ENCODE peak calls at places on chromosome 16, in five cellular contexts. I is heart right ventricle, Q is bronchial epithelial cell, X is ascending aorta, H is nephron progenitor cell. E is an unnamed sample.

GRCh38 chr16:1548234-1548633 is 14.8 kb downstream of the TMEM204 start:
- DNase-seq in H (no peak), X (no peak), Q (no peak), I (no peak), E (no peak)

GRCh38 chr16:8376858-8377257 is 213.5 kb downstream of the TMEM114 start:
- DNase-seq in X (no peak), H (no peak), Q (no peak), I (no peak), E (no peak)

GRCh38 chr16:4488486-4488967 is 12.3 kb downstream of the HMOX2 start:
- DNase-seq in H (no peak), X (no peak), I (no peak), Q (no peak), E (no peak)

GRCh38 chr16:74372369-74372768 is 3.7 kb upstream of the NPIPB15 start:
- DNase-seq in I (no peak), X (no peak), H (no peak), Q (no peak), E (no peak)

GRCh38 chr16:30697264-30698138 is 1.5 kb upstream of the SRCAP start:
- DNase-seq in H (no peak), X (no peak), Q (no peak), I (no peak), E (no peak)

GRCh38 chr16:85763616-85764015 is 12.7 kb upstream of the C16orf74 start:
- DNase-seq in X (no peak), H (no peak), Q (no peak), I (no peak), E (no peak)

GRCh38 chr16:77971306-77972131 is 50.8 kb upstream of the CLEC3A start:
- DNase-seq in H (peak; percentile 90), I (peak; percentile 83), Q (peak; percentile 42), X (no peak), E (peak; percentile 45)

GRCh38 chr16:54930034-54930938 is at the start of gene IRX5:
- DNase-seq in H (peak; percentile 82), I (peak; percentile 92), X (peak; percentile 57), Q (peak; percentile 86), E (peak; percentile 94)

GRCh38 chr16:63714876-63715275 is 1407.0 kb downstream of the CDH11 start:
- DNase-seq in I (no peak), X (no peak), H (no peak), Q (no peak), E (no peak)

GRCh38 chr16:68372806-68373205 is 62.0 kb downstream of the PRMT7 start:
- DNase-seq in H (no peak), X (no peak), Q (no peak), I (no peak), E (no peak)

GRCh38 chr16:27080870-27081269 is 14.1 kb downstream of the C16orf82 start:
- DNase-seq in X (no peak), H (no peak), Q (no peak), I (no peak), E (peak; percentile 21)

GRCh38 chr16:35735403-35736251 is 2276.2 kb downstream of the TP53TG3F start:
- DNase-seq in H (no peak), X (no peak), I (no peak), Q (no peak), E (no peak)

GRCh38 chr16:1363501-1364041 is 11.8 kb downstream of the GNPTG start:
- DNase-seq in I (peak; percentile 58), X (no peak), H (peak; percentile 75), Q (peak; percentile 23), E (peak; percentile 5)

GRCh38 chr16:14350081-14350480 is 279.0 kb downstream of the MRTFB start:
- DNase-seq in X (no peak), Q (no peak), H (no peak), I (no peak), E (no peak)

GRCh38 chr16:28592511-28592910 is 4.3 kb downstream of the SULT1A2 start:
- DNase-seq in X (no peak), I (no peak), H (no peak), Q (no peak), E (no peak)

GRCh38 chr16:28592979-28593553 is 3.8 kb downstream of the SULT1A2 start:
- DNase-seq in H (no peak), Q (no peak), X (no peak), I (no peak), E (no peak)

GRCh38 chr16:28596115-28596630 is 677 bp downstream of the SULT1A2 start:
- DNase-seq in H (no peak), Q (no peak), X (no peak), I (no peak), E (no peak)

GRCh38 chr16:28596840-28597691 is at the start of gene SULT1A2:
- DNase-seq in X (no peak), Q (peak; percentile 57), I (no peak), H (peak; percentile 59), E (no peak)

DNA sequence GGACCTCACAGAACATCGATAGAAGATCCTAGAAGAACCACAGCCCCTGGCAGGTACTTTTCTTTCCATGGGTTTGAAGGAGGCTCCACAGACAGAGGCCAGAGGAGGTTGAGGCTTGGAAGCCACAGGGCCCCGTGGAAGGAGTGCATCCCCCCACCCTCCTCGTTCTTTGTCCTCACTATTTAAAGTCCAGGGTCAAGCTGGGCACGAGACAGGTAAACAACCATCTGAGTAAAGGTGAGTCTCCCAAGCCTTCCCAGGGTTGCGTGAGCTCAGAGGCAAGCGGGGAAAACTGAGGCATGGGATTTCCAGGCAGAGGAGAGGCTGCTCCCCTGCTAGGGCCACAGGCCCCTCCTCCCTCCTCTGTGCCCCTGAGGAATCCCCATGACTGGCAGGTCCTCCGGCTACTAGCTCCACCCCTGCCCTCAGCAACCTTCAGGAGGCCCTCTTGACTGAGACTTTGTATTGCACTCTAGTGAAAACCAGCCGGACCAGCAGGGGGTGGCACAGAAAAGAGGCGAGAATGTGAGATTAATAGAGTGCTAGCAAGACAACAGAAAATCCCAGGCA is 927 bp upstream of the SULT1A2 start:
- DNase-seq in I (no peak), Q (no peak), X (no peak), H (peak; percentile 28), E (peak; percentile 15)
- TF ChIP-seq CTCF in I (no peak), Q (no peak), X (no peak), H (no peak), E (no peak)

GRCh38 chr16:81140930-81141780 is 45.0 kb upstream of the GCSH start:
- DNase-seq in I (no peak), X (no peak), H (no peak), Q (no peak), E (no peak)
- TF ChIP-seq CTCF in I (no peak), X (no peak), H (no peak), Q (peak; percentile 39), E (peak; percentile 57)

GRCh38 chr16:46789075-46789474 is 40.9 kb upstream of the MYLK3 start:
- DNase-seq in H (no peak), Q (no peak), X (no peak), I (no peak), E (no peak)

GRCh38 chr16:46789499-46790414 is 41.2 kb downstream of the C16orf87 start:
- DNase-seq in I (peak; percentile 86), H (peak; percentile 74), X (peak; percentile 38), Q (peak; percentile 35), E (peak; percentile 47)

GRCh38 chr16:46787909-46788308 is 39.8 kb upstream of the MYLK3 start:
- DNase-seq in I (no peak), X (no peak), Q (no peak), H (no peak), E (no peak)

GRCh38 chr16:46793841-46794240 is 37.1 kb downstream of the C16orf87 start:
- DNase-seq in I (no peak), X (no peak), H (no peak), Q (no peak), E (no peak)

DNA sequence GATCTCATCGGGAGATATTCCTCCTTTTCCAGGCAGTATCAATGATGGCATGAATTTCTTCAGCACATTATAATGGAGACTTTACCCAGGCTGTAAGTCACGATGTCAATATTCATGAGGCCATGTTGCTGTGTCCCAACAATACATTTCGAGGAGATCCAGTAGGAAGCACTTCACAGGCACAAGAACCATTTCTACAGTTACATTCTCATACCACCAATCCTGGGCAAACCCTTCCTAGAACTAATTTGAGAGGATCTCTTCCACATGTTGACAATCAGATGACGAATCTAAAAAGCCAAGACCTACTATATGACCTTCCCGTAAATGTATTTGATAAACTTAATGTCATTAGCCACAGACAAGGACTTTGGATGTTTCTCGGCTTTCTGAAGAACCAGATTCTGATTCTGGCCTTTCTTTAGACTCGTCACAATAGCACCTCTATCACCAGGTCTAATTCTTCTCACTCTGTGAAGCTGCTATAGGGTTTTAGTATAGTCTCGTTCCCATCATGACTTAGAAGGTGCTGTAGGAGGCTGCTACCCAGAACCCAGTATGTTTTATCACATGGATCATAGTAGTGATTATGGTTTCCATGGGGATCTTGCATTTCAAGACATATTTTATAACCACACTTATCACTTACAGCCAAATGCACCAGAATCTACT is 40.2 kb downstream of the C16orf87 start:
- DNase-seq in X (no peak), Q (no peak), I (no peak), H (no peak), E (no peak)
- TF ChIP-seq CTCF in X (no peak), Q (no peak), I (no peak), H (no peak), E (no peak)

GRCh38 chr16:79047337-79047736 is 553.2 kb downstream of the MAF start:
- DNase-seq in X (no peak), H (no peak), Q (peak; percentile 39), I (no peak), E (no peak)
- TF ChIP-seq CTCF in X (no peak), H (peak; percentile 46), Q (peak; percentile 62), I (peak; percentile 37), E (peak; percentile 32)

GRCh38 chr16:87471278-87472141 is 21.3 kb downstream of the ZCCHC14 start:
- DNase-seq in X (no peak), I (no peak), H (peak; percentile 39), Q (no peak), E (no peak)

GRCh38 chr16:87474566-87474996 is 18.2 kb downstream of the ZCCHC14 start:
- DNase-seq in H (no peak), X (no peak), I (no peak), Q (no peak), E (no peak)

GRCh38 chr16:87472142-87472778 is 20.6 kb downstream of the ZCCHC14 start:
- DNase-seq in I (no peak), H (no peak), X (no peak), Q (no peak), E (no peak)

GRCh38 chr16:87474017-87474416 is 18.8 kb downstream of the ZCCHC14 start:
- DNase-seq in Q (no peak), H (no peak), X (no peak), I (no peak), E (no peak)

DNA sequence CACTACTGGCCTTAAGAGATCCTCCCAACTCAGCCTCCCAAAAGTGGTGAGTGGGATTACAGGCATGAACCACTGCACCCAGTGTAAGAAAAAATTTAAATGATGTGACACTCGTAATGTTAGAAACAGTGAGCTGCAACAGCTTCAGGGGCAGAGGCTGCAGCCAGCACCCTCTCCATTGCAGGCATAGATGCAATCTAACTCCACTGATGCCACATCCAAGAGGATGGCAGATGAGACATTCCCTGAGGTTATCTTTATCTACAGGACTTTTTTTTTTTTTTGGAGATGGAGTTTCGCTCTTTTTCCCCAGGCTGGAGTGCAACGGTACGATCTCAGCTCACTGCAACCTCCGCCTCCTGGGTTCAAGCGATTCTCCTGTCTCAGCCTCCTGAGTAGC is 19.9 kb downstream of the ZCCHC14 start:
- DNase-seq in Q (no peak), I (no peak), X (no peak), H (no peak), E (no peak)
- TF ChIP-seq CTCF in Q (no peak), I (no peak), X (no peak), H (no peak), E (no peak)